ENCODE peak calls at places on chromosomes 6 and 20, in four cellular contexts. G, O, K and Y are unnamed samples.

GRCh38 chr20:61130156-61130555 is 121.9 kb upstream of the CDH4 start:
- DNase-seq in O (no peak), G (no peak), K (no peak), Y (no peak)

GRCh38 chr6:56965126-56965525 is 10.2 kb downstream of the BEND6 start:
- DNase-seq in G (no peak), K (no peak), O (no peak), Y (no peak)

GRCh38 chr6:31776961-31777666 is at the start of gene VWA7:
- DNase-seq in K (peak), G (peak), O (no peak), Y (no peak)

GRCh38 chr6:156859686-156860085 is 82.5 kb downstream of the ARID1B start:
- DNase-seq in G (no peak), O (no peak), K (no peak), Y (no peak)

GRCh38 chr6:35091353-35092083 is 49.6 kb downstream of the TCP11 start:
- DNase-seq in K (no peak), O (no peak), G (no peak), Y (no peak)

GRCh38 chr6:41451039-41451438 is 95.1 kb upstream of the FOXP4 start:
- DNase-seq in K (no peak), G (no peak), O (no peak), Y (peak)

GRCh38 chr6:85945454-85946185 is 302.9 kb upstream of the SYNCRIP start:
- DNase-seq in G (no peak), O (no peak), K (no peak), Y (no peak)

GRCh38 chr20:34703573-34704176 is 469 bp upstream of the TP53INP2 start:
- DNase-seq in O (no peak), K (peak), G (no peak), Y (peak)

GRCh38 chr6:107448776-107449175 is 10.6 kb downstream of the PDSS2 start:
- DNase-seq in G (no peak), O (no peak), K (no peak), Y (no peak)

GRCh38 chr6:93453956-93454355 is 34.6 kb upstream of the EPHA7 start:
- DNase-seq in K (no peak), G (no peak), O (no peak), Y (no peak)

GRCh38 chr6:168196385-168196860 is 117.4 kb upstream of the FRMD1 start:
- DNase-seq in G (no peak), K (no peak), O (peak), Y (no peak)

GRCh38 chr20:9156529-9157280 is 87.8 kb downstream of the PLCB4 start:
- DNase-seq in K (no peak), O (no peak), G (no peak), Y (no peak)

GRCh38 chr20:36606171-36607116 is 865 bp downstream of the RAB5IF start:
- DNase-seq in K (peak), G (no peak), O (no peak), Y (peak)

GRCh38 chr6:106446287-106446885 is 85.9 kb downstream of the CRYBG1 start:
- DNase-seq in G (no peak), O (no peak), K (no peak), Y (no peak)

GRCh38 chr6:44598679-44599078 is 211.2 kb downstream of the CDC5L start:
- DNase-seq in O (peak), G (no peak), K (no peak), Y (no peak)

GRCh38 chr20:37615507-37616425 is 78.1 kb upstream of the CTNNBL1 start:
- DNase-seq in K (no peak), O (peak), G (no peak), Y (peak)

GRCh38 chr6:20416063-20416454 is 14.4 kb downstream of the E2F3 start:
- DNase-seq in O (no peak), G (no peak), K (no peak), Y (no peak)

GRCh38 chr20:41058007-41058673 is 29.5 kb downstream of the TOP1 start:
- DNase-seq in G (peak), O (no peak), K (no peak), Y (no peak)

GRCh38 chr6:133983099-133983939 is 30.3 kb downstream of the TBPL1 start:
- DNase-seq in G (no peak), O (no peak), K (no peak), Y (no peak)
- TF ChIP-seq CTCF in G (no peak), O (no peak), K (no peak), Y (no peak)

DNA sequence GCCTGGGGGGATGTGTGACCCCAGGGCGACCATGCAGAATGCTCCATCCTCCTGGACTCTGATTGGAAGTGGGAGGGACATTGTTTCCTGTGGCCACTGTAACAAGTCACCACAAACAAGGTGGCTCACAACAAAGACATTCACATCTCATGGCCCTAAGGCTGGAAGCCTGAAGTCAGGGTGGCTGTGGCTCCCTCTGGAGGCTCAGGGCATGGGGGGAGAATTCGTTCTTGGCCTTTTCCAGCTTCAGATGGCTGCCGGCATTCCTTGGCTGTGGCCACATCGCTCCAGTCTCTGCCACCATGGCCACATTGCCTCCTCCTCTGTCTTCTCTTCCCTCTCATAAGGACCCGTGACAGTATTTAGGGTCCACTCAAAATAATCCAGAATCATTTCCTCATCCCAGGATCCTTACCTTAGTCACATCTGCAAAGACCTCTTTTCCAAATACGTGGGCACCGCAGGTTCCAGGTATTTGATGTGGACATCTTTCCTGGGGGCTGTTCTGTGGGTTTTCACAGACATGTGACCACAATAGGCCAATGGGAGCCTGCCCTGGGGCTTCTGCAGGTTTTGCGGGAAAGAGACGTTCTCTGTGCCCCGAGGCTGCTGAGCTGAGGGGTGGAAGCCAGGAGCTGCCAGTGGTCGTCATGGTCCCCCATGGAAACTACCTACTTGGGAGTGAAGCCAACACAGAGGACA is 249.3 kb downstream of the PREX1 start:
- DNase-seq in G (no peak), K (no peak), O (no peak), Y (no peak)
- TF ChIP-seq CTCF in G (no peak), K (no peak), O (peak), Y (no peak)

GRCh38 chr6:19369770-19370169 is 467.4 kb upstream of the ID4 start:
- DNase-seq in G (no peak), O (no peak), K (no peak), Y (no peak)

DNA sequence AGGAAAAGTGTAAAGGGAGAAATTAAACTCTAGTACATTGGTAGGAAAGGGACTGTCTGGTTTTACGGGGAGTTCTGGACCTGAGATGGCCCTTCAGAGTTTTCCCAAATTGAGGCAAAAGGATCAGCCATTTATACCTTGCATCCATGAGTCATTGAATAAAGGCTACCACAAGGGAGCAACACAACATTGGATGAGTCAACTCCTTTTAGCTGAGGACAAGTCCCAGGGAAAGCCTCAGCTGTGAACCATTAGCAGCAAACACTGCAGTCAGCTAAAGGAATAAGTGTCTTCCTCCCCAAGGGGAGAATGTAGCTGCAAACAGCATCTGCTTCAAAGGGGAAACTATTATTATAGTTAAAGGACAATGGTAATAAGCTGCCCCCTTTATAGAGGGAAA is 468.7 kb upstream of the ID4 start:
- DNase-seq in O (no peak), K (no peak), G (peak), Y (no peak)
- TF ChIP-seq CTCF in O (peak), K (no peak), G (no peak), Y (no peak)

GRCh38 chr6:137224890-137225198 is 5.7 kb upstream of the IFNGR1 start:
- DNase-seq in K (no peak), O (no peak), G (no peak), Y (no peak)

GRCh38 chr6:137226682-137227081 is 7.5 kb upstream of the IFNGR1 start:
- DNase-seq in G (no peak), K (no peak), O (no peak), Y (no peak)

GRCh38 chr6:137219664-137220252 is 573 bp upstream of the IFNGR1 start:
- DNase-seq in G (no peak), O (no peak), K (no peak), Y (no peak)

GRCh38 chr6:137222376-137222775 is 3.2 kb upstream of the IFNGR1 start:
- DNase-seq in G (no peak), O (no peak), K (peak), Y (no peak)

DNA sequence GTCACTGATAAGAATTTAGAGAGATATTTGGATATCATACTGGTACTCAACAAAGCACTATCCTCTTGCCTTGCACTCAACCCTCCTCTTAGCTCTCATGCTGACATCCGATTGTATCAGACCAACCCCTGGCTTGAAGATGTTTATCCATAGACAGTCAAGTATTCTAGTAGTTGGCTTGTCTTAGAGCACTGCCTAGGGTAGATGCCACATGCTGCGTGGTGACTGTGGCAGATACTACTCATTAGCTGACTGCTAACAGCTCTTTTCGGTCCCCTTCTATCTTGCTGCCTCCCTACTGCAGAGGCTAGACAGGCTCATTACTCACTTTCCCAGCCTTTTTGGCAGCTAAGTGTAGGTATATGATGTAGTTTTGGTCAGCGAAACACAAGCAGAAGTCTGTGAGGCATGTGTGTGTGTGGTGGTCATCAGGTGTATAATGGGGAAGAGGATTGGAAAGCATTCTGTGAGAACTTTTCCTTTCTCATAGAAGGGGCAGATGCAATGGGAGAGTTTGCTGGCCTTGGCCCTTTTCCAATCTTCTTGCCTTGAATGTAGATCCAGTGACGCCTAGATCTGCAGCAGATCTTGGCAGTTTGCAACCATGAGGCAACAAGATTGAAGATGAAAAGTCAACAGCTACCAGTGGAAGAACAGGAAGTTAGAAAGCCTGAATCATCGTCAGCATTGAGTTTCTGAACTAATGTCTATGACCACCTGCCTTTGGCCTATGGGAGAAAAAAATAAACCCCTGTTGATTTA is 4.4 kb upstream of the IFNGR1 start:
- DNase-seq in O (no peak), G (no peak), K (peak), Y (no peak)
- TF ChIP-seq CTCF in O (no peak), G (no peak), K (no peak), Y (no peak)